ENCODE peak calls at places on chromosome 1, in eight cellular contexts. T, L, O, U, G, I, H and P are unnamed samples.
A peak's percentile ranks its signal among the peaks of the same experiment; 100 is the strongest.

GRCh38 chr1:243712890-243713425 is 137.1 kb downstream of the AKT3 start:
- DNase-seq in T (no peak), L (no peak), O (no peak), U (no peak), G (no peak), I (no peak), H (peak; percentile 64), P (no peak)

GRCh38 chr1:179781962-179782361 is 38.9 kb downstream of the FAM163A start:
- DNase-seq in T (no peak), L (no peak), O (no peak), U (no peak), G (peak; percentile 48), I (peak; percentile 46), H (no peak), P (no peak)

GRCh38 chr1:217274416-217274815 is 356.5 kb downstream of the GPATCH2 start:
- DNase-seq in T (no peak), L (no peak), O (peak; percentile 17), U (no peak), G (no peak), I (no peak), H (no peak), P (peak; percentile 19)

GRCh38 chr1:34806396-34806795 is 13.6 kb downstream of the GJA4 start:
- DNase-seq in T (no peak), L (no peak), O (no peak), U (no peak), G (no peak), I (no peak), H (no peak), P (peak; percentile 37)

GRCh38 chr1:198156111-198156744 is 570 bp upstream of the NEK7 start:
- DNase-seq in T (peak; percentile 84), L (peak; percentile 70), O (peak; percentile 59), U (peak; percentile 30), G (peak; percentile 74), I (peak; percentile 69), H (peak; percentile 48), P (peak; percentile 64)

GRCh38 chr1:101959456-101959855 is 37.3 kb downstream of the OLFM3 start:
- DNase-seq in T (no peak), L (no peak), O (no peak), U (no peak), G (no peak), I (no peak), H (no peak), P (no peak)

GRCh38 chr1:222167111-222167510 is 380.8 kb downstream of the HHIPL2 start:
- DNase-seq in T (peak; percentile 17), L (no peak), O (peak; percentile 92), U (peak; percentile 18), G (no peak), I (peak; percentile 51), H (no peak), P (peak; percentile 100)

GRCh38 chr1:116166011-116166571 is 54.9 kb downstream of the MAB21L3 start:
- DNase-seq in T (no peak), L (no peak), O (no peak), U (no peak), G (no peak), I (no peak), H (no peak), P (no peak)

GRCh38 chr1:113861641-113862040 is 9.9 kb downstream of the PTPN22 start:
- DNase-seq in T (no peak), L (no peak), O (no peak), U (no peak), G (no peak), I (no peak), H (no peak), P (no peak)

GRCh38 chr1:23177438-23178380 is 9.1 kb upstream of the LUZP1 start:
- DNase-seq in T (no peak), L (peak; percentile 23), O (peak; percentile 31), U (peak; percentile 79), G (peak; percentile 82), I (peak; percentile 64), H (peak; percentile 58), P (peak; percentile 69)

GRCh38 chr1:168428063-168428731 is 115.6 kb downstream of the XCL2 start:
- DNase-seq in T (no peak), L (no peak), O (peak; percentile 38), U (peak; percentile 31), G (no peak), I (no peak), H (no peak), P (no peak)

GRCh38 chr1:203682401-203683383 is 56.1 kb downstream of the ATP2B4 start:
- DNase-seq in T (no peak), L (peak; percentile 45), O (no peak), U (no peak), G (no peak), I (no peak), H (no peak), P (no peak)

GRCh38 chr1:150385537-150386445 is 21.8 kb downstream of the RPRD2 start:
- DNase-seq in T (no peak), L (no peak), O (no peak), U (no peak), G (no peak), I (no peak), H (no peak), P (no peak)